ENCODE peak calls at places on chromosomes 6 and 20, in four cellular contexts. H is heart right ventricle, Y is hepatocyte, I is AG04450. J is an unnamed sample.

GRCh38 chr20:5147193-5147592 is 20.4 kb downstream of the CDS2 start:
- DNase-seq in H (no peak), Y (no peak), I (no peak), J (no peak)

GRCh38 chr6:146200136-146200708 is 171.4 kb downstream of the GRM1 start:
- DNase-seq in H (no peak), Y (no peak), I (no peak), J (no peak)

GRCh38 chr6:72619883-72620696 is 1.8 kb upstream of the KCNQ5 start:
- DNase-seq in H (no peak), Y (peak), I (no peak), J (peak)

GRCh38 chr6:143745160-143746133 is 67.7 kb downstream of the PHACTR2 start:
- DNase-seq in H (peak), Y (peak), I (peak), J (no peak)

GRCh38 chr6:158568549-158568948 is 8.7 kb downstream of the TMEM181 start:
- DNase-seq in H (no peak), Y (no peak), I (no peak), J (no peak)

GRCh38 chr20:25033250-25033940 is 24.5 kb downstream of the ACSS1 start:
- DNase-seq in H (no peak), Y (peak), I (no peak), J (no peak)

GRCh38 chr20:12815369-12815768 is 193.4 kb upstream of the SPTLC3 start:
- DNase-seq in H (no peak), Y (no peak), I (no peak), J (no peak)

GRCh38 chr6:154403803-154404202 is 47.2 kb upstream of the IPCEF1 start:
- DNase-seq in H (peak), Y (peak), I (no peak), J (no peak)

GRCh38 chr20:38985603-38986170 is 23.5 kb downstream of the DHX35 start:
- DNase-seq in H (no peak), Y (no peak), I (no peak), J (peak)

GRCh38 chr20:48603116-48603818 is 224.5 kb downstream of the PREX1 start:
- DNase-seq in H (no peak), Y (no peak), I (no peak), J (no peak)

GRCh38 chr6:56046576-56046975 is 171.2 kb upstream of the BMP5 start:
- DNase-seq in H (peak), Y (no peak), I (no peak), J (no peak)

GRCh38 chr6:1802495-1803395 is 193.0 kb downstream of the FOXC1 start:
- DNase-seq in H (no peak), Y (no peak), I (no peak), J (no peak)

GRCh38 chr6:31952140-31952805 is 6.4 kb downstream of the CFB start:
- DNase-seq in H (no peak), Y (peak), I (peak), J (peak)

GRCh38 chr20:2364014-2364413 is 16.7 kb upstream of the TGM6 start:
- DNase-seq in H (no peak), Y (no peak), I (no peak), J (no peak)

GRCh38 chr6:148831531-148831930 is 84.7 kb downstream of the UST start:
- DNase-seq in H (no peak), Y (no peak), I (no peak), J (no peak)

GRCh38 chr6:87925373-87926060 is 122.1 kb upstream of the SPACA1 start:
- DNase-seq in H (no peak), Y (no peak), I (no peak), J (peak)

GRCh38 chr6:125211352-125211751 is 57.8 kb downstream of the TPD52L1 start:
- DNase-seq in H (no peak), Y (no peak), I (no peak), J (no peak)

GRCh38 chr6:128358111-128358780 is 162.2 kb downstream of the PTPRK start:
- DNase-seq in H (no peak), Y (no peak), I (no peak), J (no peak)

GRCh38 chr6:14038636-14039035 is 78.9 kb upstream of the CD83 start:
- DNase-seq in H (no peak), Y (no peak), I (no peak), J (no peak)

GRCh38 chr20:16245879-16246278 is 327.4 kb downstream of the KIF16B start:
- DNase-seq in H (no peak), Y (no peak), I (no peak), J (no peak)

GRCh38 chr6:96913621-96914020 is 10.9 kb upstream of the KLHL32 start:
- DNase-seq in H (no peak), Y (no peak), I (no peak), J (no peak)

GRCh38 chr20:54219751-54220426 is 12.0 kb downstream of the PFDN4 start:
- DNase-seq in H (no peak), Y (peak), I (no peak), J (no peak)

GRCh38 chr20:3088031-3088430 is 3.5 kb upstream of the AVP start:
- DNase-seq in H (no peak), Y (no peak), I (no peak), J (no peak)

GRCh38 chr6:87105823-87106222 is 10.9 kb upstream of the CGA start:
- DNase-seq in H (no peak), Y (no peak), I (no peak), J (no peak)

GRCh38 chr6:26175428-26176181 is 88.4 kb downstream of the HFE start:
- DNase-seq in H (peak), Y (peak), I (no peak), J (peak)
- H3K4me3 ChIP-seq in H (no peak), Y (no peak), I (no peak), J (no peak)

GRCh38 chr6:4059115-4059777 is 19.7 kb downstream of the FAM217A start:
- DNase-seq in H (no peak), Y (peak), I (peak), J (no peak)
- TF ChIP-seq CTCF in H (no peak), Y (no peak), I (peak), J (no peak)

DNA sequence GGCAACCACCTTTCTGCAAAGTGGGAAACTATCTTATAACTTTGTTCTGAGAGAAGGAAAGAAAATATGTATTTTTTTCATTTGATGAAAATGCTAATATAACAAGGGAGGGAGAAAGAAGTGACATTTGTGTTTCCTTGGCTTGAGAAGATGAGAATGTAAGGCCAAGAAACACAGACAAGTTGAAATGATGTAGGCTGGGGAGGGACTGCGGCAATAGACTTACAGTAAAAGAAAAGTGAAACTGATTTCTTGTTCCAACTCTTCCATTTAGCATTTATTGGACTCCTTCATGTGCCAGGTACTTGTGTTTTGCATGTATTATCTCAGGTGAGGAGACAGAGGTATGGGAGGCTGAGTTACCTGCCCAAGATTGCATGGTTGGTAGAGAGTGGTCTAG is 130.9 kb downstream of the CARMIL1 start:
- DNase-seq in H (no peak), Y (no peak), I (no peak), J (no peak)
- H3K4me3 ChIP-seq in H (no peak), Y (no peak), I (no peak), J (no peak)

GRCh38 chr20:46343358-46344357 is 35.4 kb upstream of the CDH22 start:
- DNase-seq in H (no peak), Y (no peak), I (no peak), J (no peak)

GRCh38 chr20:46342451-46343357 is 34.4 kb upstream of the CDH22 start:
- DNase-seq in H (no peak), Y (no peak), I (no peak), J (no peak)

GRCh38 chr20:46342045-46342378 is 33.7 kb upstream of the CDH22 start:
- DNase-seq in H (no peak), Y (no peak), I (no peak), J (no peak)

GRCh38 chr20:46344488-46345162 is 36.3 kb upstream of the CDH22 start:
- DNase-seq in H (no peak), Y (no peak), I (no peak), J (no peak)

GRCh38 chr20:46341374-46342044 is 33.2 kb upstream of the CDH22 start:
- DNase-seq in H (no peak), Y (no peak), I (no peak), J (no peak)
- TF ChIP-seq CTCF in H (no peak), Y (no peak), I (no peak), J (no peak)

DNA sequence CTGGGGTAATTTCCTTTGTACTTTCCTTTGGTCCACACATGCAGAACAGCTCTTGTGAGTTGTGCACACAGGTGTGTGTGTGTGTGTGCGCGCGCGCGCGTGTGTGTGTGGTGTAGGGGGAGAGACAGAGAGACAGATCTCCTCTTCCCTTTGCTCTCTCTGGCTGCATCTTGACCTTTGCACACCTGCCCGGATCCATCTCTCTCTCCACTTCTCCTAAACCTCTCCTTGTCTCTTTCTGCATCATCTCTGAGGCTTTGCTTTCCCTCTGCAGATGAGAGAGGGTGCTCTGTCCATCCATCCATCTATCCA is 67.0 kb downstream of the SRC start:
- DNase-seq in H (no peak), Y (no peak), I (no peak), J (no peak)
- H3K4me3 ChIP-seq in H (no peak), Y (no peak), I (no peak), J (no peak)